ENCODE peak calls at places on chromosome X, in nine cellular contexts. One of them, this sample, is unnamed.

GRCh38 chrX:153102436-153102835 is 30.2 kb downstream of the PNMA6A start:
- DNase-seq in IMR-90: no peak
- DNase-seq in GM23248: no peak
- DNase-seq in substantia nigra: no peak
- DNase-seq in psoas muscle: no peak
- DNase-seq in HL-60: no peak
- DNase-seq in brain microvascular endothelial cell: no peak
- DNase-seq in naive thymus-derived CD4-positive, alpha-beta T cell: no peak
- DNase-seq in dorsolateral prefrontal cortex: no peak
- DNase-seq in this sample: no peak

GRCh38 chrX:153582896-153583295 is 16.0 kb downstream of the CCNQ start:
- DNase-seq in substantia nigra: no peak
- DNase-seq in dorsolateral prefrontal cortex: no peak
- DNase-seq in brain microvascular endothelial cell: no peak
- DNase-seq in psoas muscle: no peak
- DNase-seq in GM23248: no peak
- DNase-seq in naive thymus-derived CD4-positive, alpha-beta T cell: peak; percentile 57
- DNase-seq in HL-60: no peak
- DNase-seq in IMR-90: peak; percentile 37
- DNase-seq in this sample: no peak

GRCh38 chrX:48794993-48795501 is 6.8 kb upstream of the HDAC6 start:
- DNase-seq in GM23248: peak; percentile 58
- DNase-seq in naive thymus-derived CD4-positive, alpha-beta T cell: no peak
- DNase-seq in brain microvascular endothelial cell: peak; percentile 15
- DNase-seq in IMR-90: peak; percentile 47
- DNase-seq in HL-60: no peak
- DNase-seq in dorsolateral prefrontal cortex: no peak
- DNase-seq in psoas muscle: no peak
- DNase-seq in substantia nigra: no peak
- DNase-seq in this sample: no peak

GRCh38 chrX:3286196-3286920 is 60.1 kb downstream of the MXRA5 start:
- DNase-seq in substantia nigra: no peak
- DNase-seq in dorsolateral prefrontal cortex: no peak
- DNase-seq in brain microvascular endothelial cell: peak; percentile 87
- DNase-seq in HL-60: no peak
- DNase-seq in IMR-90: peak; percentile 74
- DNase-seq in GM23248: peak; percentile 84
- DNase-seq in psoas muscle: no peak
- DNase-seq in naive thymus-derived CD4-positive, alpha-beta T cell: no peak
- DNase-seq in this sample: no peak

GRCh38 chrX:153645151-153645550 is 1.9 kb upstream of the DUSP9 start:
- DNase-seq in substantia nigra: no peak
- DNase-seq in IMR-90: no peak
- DNase-seq in dorsolateral prefrontal cortex: no peak
- DNase-seq in brain microvascular endothelial cell: no peak
- DNase-seq in HL-60: no peak
- DNase-seq in GM23248: no peak
- DNase-seq in naive thymus-derived CD4-positive, alpha-beta T cell: no peak
- DNase-seq in psoas muscle: no peak
- DNase-seq in this sample: no peak

GRCh38 chrX:21181232-21181853 is 192.9 kb upstream of the CNKSR2 start:
- DNase-seq in substantia nigra: no peak
- DNase-seq in HL-60: no peak
- DNase-seq in brain microvascular endothelial cell: no peak
- DNase-seq in naive thymus-derived CD4-positive, alpha-beta T cell: no peak
- DNase-seq in IMR-90: no peak
- DNase-seq in GM23248: no peak
- DNase-seq in dorsolateral prefrontal cortex: no peak
- DNase-seq in psoas muscle: no peak
- DNase-seq in this sample: no peak

GRCh38 chrX:154603438-154604430 is 15.3 kb downstream of the CTAG1B start:
- DNase-seq in GM23248: peak; percentile 85
- DNase-seq in psoas muscle: no peak
- DNase-seq in HL-60: peak; percentile 39
- DNase-seq in brain microvascular endothelial cell: peak; percentile 3
- DNase-seq in substantia nigra: no peak
- DNase-seq in IMR-90: peak; percentile 57
- DNase-seq in dorsolateral prefrontal cortex: no peak
- DNase-seq in naive thymus-derived CD4-positive, alpha-beta T cell: no peak
- DNase-seq in this sample: no peak

GRCh38 chrX:43702079-43702524 is 46.0 kb downstream of the MAOA start:
- DNase-seq in brain microvascular endothelial cell: no peak
- DNase-seq in psoas muscle: no peak
- DNase-seq in IMR-90: no peak
- DNase-seq in dorsolateral prefrontal cortex: no peak
- DNase-seq in GM23248: no peak
- DNase-seq in naive thymus-derived CD4-positive, alpha-beta T cell: no peak
- DNase-seq in HL-60: no peak
- DNase-seq in substantia nigra: no peak
- DNase-seq in this sample: no peak

GRCh38 chrX:67684136-67684535 is 140.3 kb downstream of the AR start:
- DNase-seq in substantia nigra: no peak
- DNase-seq in naive thymus-derived CD4-positive, alpha-beta T cell: no peak
- DNase-seq in IMR-90: no peak
- DNase-seq in psoas muscle: no peak
- DNase-seq in dorsolateral prefrontal cortex: no peak
- DNase-seq in GM23248: no peak
- DNase-seq in brain microvascular endothelial cell: no peak
- DNase-seq in HL-60: no peak
- DNase-seq in this sample: no peak

GRCh38 chrX:53287493-53288138 is 6.2 kb upstream of the IQSEC2 start:
- DNase-seq in substantia nigra: no peak
- DNase-seq in HL-60: peak; percentile 51
- DNase-seq in IMR-90: peak; percentile 66
- DNase-seq in dorsolateral prefrontal cortex: no peak
- DNase-seq in brain microvascular endothelial cell: peak; percentile 43
- DNase-seq in GM23248: peak; percentile 82
- DNase-seq in naive thymus-derived CD4-positive, alpha-beta T cell: peak; percentile 26
- DNase-seq in psoas muscle: peak; percentile 72
- DNase-seq in this sample: no peak

GRCh38 chrX:148500428-148501120 is at the start of gene AFF2:
- DNase-seq in dorsolateral prefrontal cortex: peak; percentile 44
- DNase-seq in substantia nigra: no peak
- DNase-seq in GM23248: peak; percentile 63
- DNase-seq in IMR-90: no peak
- DNase-seq in brain microvascular endothelial cell: peak; percentile 4
- DNase-seq in psoas muscle: peak; percentile 19
- DNase-seq in naive thymus-derived CD4-positive, alpha-beta T cell: peak; percentile 29
- DNase-seq in HL-60: no peak
- DNase-seq in this sample: no peak

GRCh38 chrX:110755061-110755460 is 40.6 kb downstream of the CHRDL1 start:
- DNase-seq in HL-60: no peak
- DNase-seq in IMR-90: peak; percentile 40
- DNase-seq in GM23248: peak; percentile 53
- DNase-seq in dorsolateral prefrontal cortex: no peak
- DNase-seq in substantia nigra: no peak
- DNase-seq in psoas muscle: no peak
- DNase-seq in naive thymus-derived CD4-positive, alpha-beta T cell: no peak
- DNase-seq in brain microvascular endothelial cell: no peak
- DNase-seq in this sample: no peak

GRCh38 chrX:112513154-112513553 is 166.6 kb downstream of the LHFPL1 start:
- DNase-seq in dorsolateral prefrontal cortex: no peak
- DNase-seq in HL-60: no peak
- DNase-seq in psoas muscle: no peak
- DNase-seq in GM23248: peak; percentile 53
- DNase-seq in brain microvascular endothelial cell: no peak
- DNase-seq in substantia nigra: no peak
- DNase-seq in naive thymus-derived CD4-positive, alpha-beta T cell: no peak
- DNase-seq in IMR-90: peak; percentile 78
- DNase-seq in this sample: no peak

GRCh38 chrX:46649421-46650260 is 76.1 kb downstream of the CHST7 start:
- DNase-seq in brain microvascular endothelial cell: no peak
- DNase-seq in psoas muscle: peak; percentile 31
- DNase-seq in HL-60: peak; percentile 32
- DNase-seq in IMR-90: peak; percentile 19
- DNase-seq in substantia nigra: no peak
- DNase-seq in dorsolateral prefrontal cortex: no peak
- DNase-seq in GM23248: peak; percentile 42
- DNase-seq in naive thymus-derived CD4-positive, alpha-beta T cell: no peak
- DNase-seq in this sample: no peak

GRCh38 chrX:14027511-14028019 is 2.1 kb downstream of the GEMIN8 start:
- DNase-seq in substantia nigra: no peak
- DNase-seq in GM23248: peak; percentile 77
- DNase-seq in IMR-90: peak; percentile 86
- DNase-seq in brain microvascular endothelial cell: peak; percentile 27
- DNase-seq in dorsolateral prefrontal cortex: no peak
- DNase-seq in HL-60: no peak
- DNase-seq in psoas muscle: no peak
- DNase-seq in naive thymus-derived CD4-positive, alpha-beta T cell: no peak
- DNase-seq in this sample: peak; percentile 68

GRCh38 chrX:111270339-111270738 is at the start of gene CAPN6:
- DNase-seq in GM23248: peak; percentile 40
- DNase-seq in dorsolateral prefrontal cortex: no peak
- DNase-seq in HL-60: no peak
- DNase-seq in naive thymus-derived CD4-positive, alpha-beta T cell: no peak
- DNase-seq in brain microvascular endothelial cell: no peak
- DNase-seq in psoas muscle: peak; percentile 9
- DNase-seq in substantia nigra: no peak
- DNase-seq in IMR-90: peak; percentile 5
- DNase-seq in this sample: no peak

GRCh38 chrX:17052776-17053175 is 106.3 kb downstream of the REPS2 start:
- DNase-seq in dorsolateral prefrontal cortex: no peak
- DNase-seq in IMR-90: no peak
- DNase-seq in GM23248: no peak
- DNase-seq in naive thymus-derived CD4-positive, alpha-beta T cell: no peak
- DNase-seq in brain microvascular endothelial cell: no peak
- DNase-seq in substantia nigra: no peak
- DNase-seq in psoas muscle: no peak
- DNase-seq in HL-60: no peak
- DNase-seq in this sample: no peak

GRCh38 chrX:133171962-133172708 is 46.0 kb downstream of the TFDP3 start:
- DNase-seq in substantia nigra: no peak
- DNase-seq in GM23248: peak; percentile 16
- DNase-seq in IMR-90: no peak
- DNase-seq in brain microvascular endothelial cell: peak; percentile 10
- DNase-seq in dorsolateral prefrontal cortex: no peak
- DNase-seq in psoas muscle: no peak
- DNase-seq in HL-60: no peak
- DNase-seq in naive thymus-derived CD4-positive, alpha-beta T cell: no peak
- DNase-seq in this sample: no peak

GRCh38 chrX:71534773-71535544 is 2.1 kb downstream of the OGT start:
- DNase-seq in dorsolateral prefrontal cortex: no peak
- DNase-seq in psoas muscle: no peak
- DNase-seq in brain microvascular endothelial cell: no peak
- DNase-seq in IMR-90: no peak
- DNase-seq in GM23248: peak; percentile 29
- DNase-seq in HL-60: no peak
- DNase-seq in substantia nigra: no peak
- DNase-seq in naive thymus-derived CD4-positive, alpha-beta T cell: no peak
- DNase-seq in this sample: no peak

DNA sequence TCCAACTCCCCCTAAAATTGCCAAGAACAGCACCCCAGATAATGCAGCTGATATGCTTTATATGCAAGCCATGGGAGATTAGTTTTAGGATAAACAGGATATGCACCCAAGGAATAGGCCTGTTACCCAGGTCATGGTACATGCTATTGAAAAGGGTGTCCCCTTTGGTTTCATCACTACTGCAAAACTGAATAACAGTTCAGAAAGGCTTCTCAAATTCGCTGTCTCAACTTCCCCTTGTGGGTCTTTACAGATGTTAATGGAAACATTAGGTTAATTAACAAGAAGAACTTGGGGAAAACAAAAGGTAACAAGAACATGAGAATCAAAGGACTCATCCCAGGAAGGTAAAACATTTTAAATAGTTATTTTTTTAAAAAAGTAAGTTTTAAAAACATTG is 318.7 kb downstream of the PRR32 start:
- DNase-seq in dorsolateral prefrontal cortex: no peak
- DNase-seq in substantia nigra: no peak
- DNase-seq in brain microvascular endothelial cell: no peak
- DNase-seq in GM23248: no peak
- DNase-seq in IMR-90: no peak
- DNase-seq in naive thymus-derived CD4-positive, alpha-beta T cell: no peak
- DNase-seq in HL-60: no peak
- DNase-seq in psoas muscle: no peak
- DNase-seq in this sample: no peak
- H3K27ac ChIP-seq in dorsolateral prefrontal cortex: no peak overlapping the region
- H3K27ac ChIP-seq in substantia nigra: no peak overlapping the region
- H3K27ac ChIP-seq in brain microvascular endothelial cell: no peak overlapping the region
- H3K27ac ChIP-seq in GM23248: no peak overlapping the region
- H3K27ac ChIP-seq in IMR-90: no peak overlapping the region
- H3K27ac ChIP-seq in naive thymus-derived CD4-positive, alpha-beta T cell: no peak overlapping the region
- H3K27ac ChIP-seq in HL-60: no peak overlapping the region
- H3K27ac ChIP-seq in psoas muscle: no peak overlapping the region
- H3K27ac ChIP-seq in this sample: no peak overlapping the region

GRCh38 chrX:1466971-1467561 is 14.4 kb upstream of the ASMTL start:
- DNase-seq in psoas muscle: no peak
- DNase-seq in dorsolateral prefrontal cortex: no peak
- DNase-seq in substantia nigra: no peak
- DNase-seq in HL-60: no peak
- DNase-seq in naive thymus-derived CD4-positive, alpha-beta T cell: peak; percentile 43
- DNase-seq in brain microvascular endothelial cell: no peak
- DNase-seq in GM23248: no peak
- DNase-seq in IMR-90: no peak
- DNase-seq in this sample: no peak
- H3K27ac ChIP-seq in psoas muscle: no peak overlapping the region
- H3K27ac ChIP-seq in dorsolateral prefrontal cortex: no peak overlapping the region
- H3K27ac ChIP-seq in substantia nigra: no peak overlapping the region
- H3K27ac ChIP-seq in HL-60: peak overlapping the region; percentile 60
- H3K27ac ChIP-seq in naive thymus-derived CD4-positive, alpha-beta T cell: peak overlapping the region; percentile 60
- H3K27ac ChIP-seq in brain microvascular endothelial cell: no peak overlapping the region
- H3K27ac ChIP-seq in GM23248: no peak overlapping the region
- H3K27ac ChIP-seq in IMR-90: no peak overlapping the region
- H3K27ac ChIP-seq in this sample: no peak overlapping the region

GRCh38 chrX:40343319-40343718 is 237.5 kb upstream of the ATP6AP2 start:
- DNase-seq in GM23248: no peak
- DNase-seq in naive thymus-derived CD4-positive, alpha-beta T cell: no peak
- DNase-seq in dorsolateral prefrontal cortex: no peak
- DNase-seq in IMR-90: no peak
- DNase-seq in substantia nigra: no peak
- DNase-seq in psoas muscle: no peak
- DNase-seq in brain microvascular endothelial cell: no peak
- DNase-seq in HL-60: no peak
- DNase-seq in this sample: no peak

DNA sequence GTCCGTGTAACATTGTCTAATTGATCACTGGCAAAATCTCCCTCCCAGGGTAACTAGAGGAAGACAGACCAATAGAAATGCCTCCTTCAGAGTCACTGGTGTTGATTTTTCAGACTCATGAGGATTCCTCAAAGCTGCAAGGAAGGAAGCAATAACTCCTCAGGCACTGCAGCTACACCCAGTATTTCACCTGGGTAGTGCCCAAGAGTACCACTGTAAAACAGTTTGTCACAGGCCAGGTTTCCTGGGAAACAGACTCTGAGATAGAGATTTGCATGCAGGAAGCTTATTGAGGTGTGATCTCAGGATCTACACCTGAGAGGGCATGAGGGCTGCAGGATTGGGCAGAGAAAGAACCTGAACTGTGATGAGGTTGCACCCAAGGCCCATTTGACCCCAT is 240.7 kb upstream of the ATP6AP2 start:
- DNase-seq in brain microvascular endothelial cell: no peak
- DNase-seq in HL-60: no peak
- DNase-seq in substantia nigra: no peak
- DNase-seq in psoas muscle: no peak
- DNase-seq in GM23248: no peak
- DNase-seq in dorsolateral prefrontal cortex: no peak
- DNase-seq in IMR-90: no peak
- DNase-seq in naive thymus-derived CD4-positive, alpha-beta T cell: no peak
- DNase-seq in this sample: no peak
- H3K27ac ChIP-seq in brain microvascular endothelial cell: no peak overlapping the region
- H3K27ac ChIP-seq in HL-60: no peak overlapping the region
- H3K27ac ChIP-seq in substantia nigra: no peak overlapping the region
- H3K27ac ChIP-seq in psoas muscle: no peak overlapping the region
- H3K27ac ChIP-seq in GM23248: no peak overlapping the region
- H3K27ac ChIP-seq in dorsolateral prefrontal cortex: no peak overlapping the region
- H3K27ac ChIP-seq in IMR-90: no peak overlapping the region
- H3K27ac ChIP-seq in naive thymus-derived CD4-positive, alpha-beta T cell: no peak overlapping the region
- H3K27ac ChIP-seq in this sample: no peak overlapping the region

GRCh38 chrX:103586659-103587058 is 1.3 kb downstream of the TCEAL4 start:
- DNase-seq in naive thymus-derived CD4-positive, alpha-beta T cell: no peak
- DNase-seq in IMR-90: no peak
- DNase-seq in HL-60: no peak
- DNase-seq in dorsolateral prefrontal cortex: no peak
- DNase-seq in substantia nigra: no peak
- DNase-seq in brain microvascular endothelial cell: no peak
- DNase-seq in psoas muscle: no peak
- DNase-seq in GM23248: no peak
- DNase-seq in this sample: no peak
- H3K27ac ChIP-seq in naive thymus-derived CD4-positive, alpha-beta T cell: no peak overlapping the region
- H3K27ac ChIP-seq in IMR-90: no peak overlapping the region
- H3K27ac ChIP-seq in HL-60: no peak overlapping the region
- H3K27ac ChIP-seq in dorsolateral prefrontal cortex: peak overlapping the region; percentile 88
- H3K27ac ChIP-seq in substantia nigra: peak overlapping the region; percentile 82
- H3K27ac ChIP-seq in brain microvascular endothelial cell: no peak overlapping the region
- H3K27ac ChIP-seq in psoas muscle: peak overlapping the region; percentile 71
- H3K27ac ChIP-seq in GM23248: peak overlapping the region; percentile 54
- H3K27ac ChIP-seq in this sample: no peak overlapping the region